ENCODE peak calls at places on chromosomes 4 and X, in four cellular contexts. One of them, this sample, is unnamed.

GRCh38 chr4:17763352-17763890 is 18.0 kb downstream of the FAM184B start:
- DNase-seq in Panc1: no peak
- DNase-seq in HCT116: no peak
- DNase-seq in K562: no peak
- DNase-seq in this sample: no peak

GRCh38 chrX:43817454-43817853 is 64.8 kb downstream of the MAOB start:
- DNase-seq in Panc1: no peak
- DNase-seq in HCT116: no peak
- DNase-seq in K562: no peak
- DNase-seq in this sample: no peak

GRCh38 chr4:167114416-167114971 is 119.8 kb downstream of the SPOCK3 start:
- DNase-seq in Panc1: no peak
- DNase-seq in HCT116: no peak
- DNase-seq in K562: no peak
- DNase-seq in this sample: no peak

GRCh38 chr4:89712141-89712540 is 124.8 kb downstream of the SNCA start:
- DNase-seq in Panc1: no peak
- DNase-seq in HCT116: no peak
- DNase-seq in K562: no peak
- DNase-seq in this sample: no peak

GRCh38 chr4:153233761-153234371 is 29.6 kb downstream of the TRIM2 start:
- DNase-seq in Panc1: no peak
- DNase-seq in HCT116: peak
- DNase-seq in K562: no peak
- DNase-seq in this sample: no peak

GRCh38 chr4:74400395-74400794 is 35.5 kb downstream of the EREG start:
- DNase-seq in Panc1: no peak
- DNase-seq in HCT116: no peak
- DNase-seq in K562: no peak
- DNase-seq in this sample: no peak

GRCh38 chrX:133297284-133297683 is 79.1 kb upstream of the TFDP3 start:
- DNase-seq in Panc1: no peak
- DNase-seq in HCT116: no peak
- DNase-seq in K562: no peak
- DNase-seq in this sample: no peak

GRCh38 chr4:98568896-98569663 is 89.3 kb downstream of the TSPAN5 start:
- DNase-seq in Panc1: no peak
- DNase-seq in HCT116: no peak
- DNase-seq in K562: no peak
- DNase-seq in this sample: no peak

GRCh38 chr4:145182212-145182611 is 1.8 kb upstream of the OTUD4 start:
- DNase-seq in Panc1: no peak
- DNase-seq in HCT116: no peak
- DNase-seq in K562: no peak
- DNase-seq in this sample: no peak
- TF ChIP-seq TCF7L2 in Panc1: no peak
- TF ChIP-seq TCF7L2 in HCT116: no peak
- TF ChIP-seq TCF7L2 in K562: no peak
- TF ChIP-seq TCF7L2 in this sample: no peak

DNA sequence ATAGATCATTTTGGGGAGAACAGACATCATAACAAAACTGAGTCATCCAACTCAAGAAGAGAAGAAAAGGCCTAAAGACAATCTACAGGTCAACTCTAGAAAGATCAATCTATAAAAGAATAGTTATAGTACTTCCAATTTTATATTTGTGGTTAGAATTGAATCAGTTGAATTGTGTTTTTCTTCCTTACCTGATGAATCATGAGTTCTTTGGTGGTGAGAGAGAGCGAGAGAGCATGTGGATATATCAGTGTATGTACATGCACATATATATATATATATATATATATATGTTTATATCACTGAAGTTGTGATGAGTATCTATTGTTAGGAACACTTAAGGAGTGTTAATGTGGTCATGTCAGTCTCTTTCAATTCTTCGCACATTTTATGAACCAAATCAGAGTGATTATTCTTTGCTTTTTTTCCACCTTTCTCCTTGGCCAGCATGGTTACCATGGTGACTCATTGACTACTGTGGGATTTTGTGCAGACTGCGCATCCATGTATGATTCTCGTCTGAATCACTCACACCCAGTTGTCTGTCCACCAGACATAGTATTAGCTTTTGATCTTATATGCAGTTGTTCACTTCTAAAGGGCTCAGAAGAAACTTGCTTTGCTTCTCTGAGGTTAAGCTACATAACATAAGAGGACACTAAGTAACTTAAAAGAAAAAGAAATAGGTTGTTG is 90.4 kb upstream of the RAB40AL start:
- DNase-seq in Panc1: no peak
- DNase-seq in HCT116: no peak
- DNase-seq in K562: no peak
- DNase-seq in this sample: no peak
- TF ChIP-seq TCF7L2 in Panc1: no peak
- TF ChIP-seq TCF7L2 in HCT116: no peak
- TF ChIP-seq TCF7L2 in K562: no peak
- TF ChIP-seq TCF7L2 in this sample: no peak

GRCh38 chr4:164748375-164748774 is 5.6 kb upstream of the SMIM31 start:
- DNase-seq in Panc1: no peak
- DNase-seq in HCT116: peak
- DNase-seq in K562: no peak
- DNase-seq in this sample: peak
- TF ChIP-seq TCF7L2 in Panc1: no peak
- TF ChIP-seq TCF7L2 in HCT116: no peak
- TF ChIP-seq TCF7L2 in K562: no peak
- TF ChIP-seq TCF7L2 in this sample: no peak

GRCh38 chr4:174136013-174136412 is 147.5 kb downstream of the FBXO8 start:
- DNase-seq in Panc1: no peak
- DNase-seq in HCT116: no peak
- DNase-seq in K562: no peak
- DNase-seq in this sample: no peak
- TF ChIP-seq TCF7L2 in Panc1: no peak
- TF ChIP-seq TCF7L2 in HCT116: no peak
- TF ChIP-seq TCF7L2 in K562: no peak
- TF ChIP-seq TCF7L2 in this sample: no peak

GRCh38 chr4:20490734-20491133 is 209.5 kb upstream of the PACRGL start:
- DNase-seq in Panc1: no peak
- DNase-seq in HCT116: no peak
- DNase-seq in K562: no peak
- DNase-seq in this sample: no peak

GRCh38 chr4:20496078-20496477 is 204.2 kb upstream of the PACRGL start:
- DNase-seq in Panc1: no peak
- DNase-seq in HCT116: no peak
- DNase-seq in K562: no peak
- DNase-seq in this sample: no peak

DNA sequence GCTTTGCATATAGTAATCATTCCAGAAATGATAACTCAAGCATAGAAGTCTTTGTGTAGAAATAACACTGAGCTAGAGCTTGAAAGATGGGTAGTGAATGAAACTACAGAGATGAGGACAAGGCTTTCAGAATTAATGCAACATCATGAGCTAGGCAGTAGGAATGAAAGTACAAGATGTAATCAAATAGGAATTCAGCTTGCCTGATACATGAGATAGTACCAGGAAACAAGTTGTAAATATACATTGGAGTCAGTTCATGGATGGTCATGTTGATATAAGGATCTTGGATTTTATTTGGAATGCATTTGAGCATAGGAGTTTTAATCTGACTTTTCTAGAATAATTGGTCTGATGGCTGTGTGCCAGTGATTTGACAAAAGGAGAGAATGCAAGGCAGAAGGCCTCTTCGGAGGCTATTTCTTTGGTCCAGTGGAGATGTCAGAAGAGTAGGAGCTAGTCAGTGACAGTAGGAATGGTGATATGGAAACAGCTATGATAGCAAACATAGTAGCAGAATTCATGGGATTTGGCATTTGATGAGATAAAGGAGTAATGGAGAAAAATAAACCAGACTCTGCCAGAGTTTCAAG is 206.4 kb upstream of the PACRGL start:
- DNase-seq in Panc1: no peak
- DNase-seq in HCT116: no peak
- DNase-seq in K562: no peak
- DNase-seq in this sample: no peak
- TF ChIP-seq TCF7L2 in Panc1: no peak
- TF ChIP-seq TCF7L2 in HCT116: no peak
- TF ChIP-seq TCF7L2 in K562: no peak
- TF ChIP-seq TCF7L2 in this sample: no peak

This sample was measured in HepG2.